ENCODE peak calls at places on chromosomes 11 and 22, in four cellular contexts. D is GM12878, B is HepG2, E is K562. U is an unnamed sample.

GRCh38 chr11:128235958-128236357 is 351.4 kb downstream of the ETS1 start:
- DNase-seq in B (no peak), D (no peak), E (no peak), U (no peak)

GRCh38 chr11:14499178-14499559 is 442 bp downstream of the COPB1 start:
- DNase-seq in D (no peak), E (peak), B (peak), U (no peak)

GRCh38 chr11:133070053-133070713 is 462.1 kb downstream of the OPCML start:
- DNase-seq in E (no peak), D (no peak), B (no peak), U (no peak)

GRCh38 chr11:12243511-12243910 is 133.1 kb downstream of the MICAL2 start:
- DNase-seq in E (no peak), D (no peak), B (no peak), U (no peak)

GRCh38 chr11:107042748-107043147 is 24.5 kb upstream of the GUCY1A2 start:
- DNase-seq in D (no peak), B (no peak), E (no peak), U (no peak)

GRCh38 chr11:77026743-77027142 is 7.5 kb upstream of the B3GNT6 start:
- DNase-seq in D (no peak), B (no peak), E (no peak), U (no peak)

GRCh38 chr22:42743501-42743991 is 22.9 kb upstream of the A4GALT start:
- DNase-seq in B (peak), E (no peak), D (no peak), U (no peak)

GRCh38 chr22:20197407-20198030 is 46.7 kb upstream of the CCDC188 start:
- DNase-seq in E (no peak), B (no peak), D (no peak), U (no peak)

GRCh38 chr11:61082931-61083531 is 19.3 kb upstream of the CD5 start:
- DNase-seq in E (no peak), B (no peak), D (no peak), U (no peak)

GRCh38 chr11:109750964-109751363 is 329.0 kb downstream of the C11orf87 start:
- DNase-seq in D (no peak), B (no peak), E (no peak), U (no peak)

GRCh38 chr11:63670077-63670737 is 969 bp downstream of the ATL3 start:
- DNase-seq in D (no peak), B (no peak), E (no peak), U (no peak)

GRCh38 chr22:38026130-38027111 is 30.8 kb upstream of the PICK1 start:
- DNase-seq in B (no peak), D (no peak), E (no peak), U (no peak)

GRCh38 chr22:19671316-19671715 is 43.0 kb upstream of the SEPTIN5 start:
- DNase-seq in B (no peak), E (no peak), D (no peak), U (no peak)

GRCh38 chr11:9803685-9804413 is 140.0 kb downstream of the SWAP70 start:
- DNase-seq in B (no peak), D (no peak), E (no peak), U (no peak)

GRCh38 chr11:77778549-77778948 is 42.0 kb downstream of the RSF1 start:
- DNase-seq in D (no peak), E (no peak), B (no peak), U (no peak)

GRCh38 chr22:34812631-34813030 is 253.3 kb upstream of the ISX start:
- DNase-seq in D (no peak), B (no peak), E (no peak), U (no peak)

GRCh38 chr11:63698976-63699733 is 17.9 kb downstream of the RTN3 start:
- DNase-seq in D (no peak), E (no peak), B (no peak), U (no peak)

GRCh38 chr22:23119492-23120414 is 22.0 kb downstream of the RSPH14 start:
- DNase-seq in E (no peak), B (no peak), D (no peak), U (no peak)

GRCh38 chr22:37343343-37343742 is 61.0 kb downstream of the CYTH4 start:
- DNase-seq in B (no peak), E (no peak), D (no peak), U (no peak)

GRCh38 chr11:128478305-128478704 is 109.1 kb downstream of the ETS1 start:
- DNase-seq in B (no peak), D (no peak), E (no peak), U (no peak)

GRCh38 chr22:28268845-28269244 is 349.8 kb upstream of the PITPNB start:
- DNase-seq in B (no peak), D (no peak), E (no peak), U (no peak)
- H3K9ac ChIP-seq in B (no peak), D (no peak), E (no peak), U (no peak)

GRCh38 chr22:31630331-31631329 is 31.4 kb downstream of the PISD start:
- DNase-seq in E (peak), D (no peak), B (peak), U (no peak)
- TF ChIP-seq ZNF274 in E (no peak), D (no peak), B (no peak), U (no peak)

DNA sequence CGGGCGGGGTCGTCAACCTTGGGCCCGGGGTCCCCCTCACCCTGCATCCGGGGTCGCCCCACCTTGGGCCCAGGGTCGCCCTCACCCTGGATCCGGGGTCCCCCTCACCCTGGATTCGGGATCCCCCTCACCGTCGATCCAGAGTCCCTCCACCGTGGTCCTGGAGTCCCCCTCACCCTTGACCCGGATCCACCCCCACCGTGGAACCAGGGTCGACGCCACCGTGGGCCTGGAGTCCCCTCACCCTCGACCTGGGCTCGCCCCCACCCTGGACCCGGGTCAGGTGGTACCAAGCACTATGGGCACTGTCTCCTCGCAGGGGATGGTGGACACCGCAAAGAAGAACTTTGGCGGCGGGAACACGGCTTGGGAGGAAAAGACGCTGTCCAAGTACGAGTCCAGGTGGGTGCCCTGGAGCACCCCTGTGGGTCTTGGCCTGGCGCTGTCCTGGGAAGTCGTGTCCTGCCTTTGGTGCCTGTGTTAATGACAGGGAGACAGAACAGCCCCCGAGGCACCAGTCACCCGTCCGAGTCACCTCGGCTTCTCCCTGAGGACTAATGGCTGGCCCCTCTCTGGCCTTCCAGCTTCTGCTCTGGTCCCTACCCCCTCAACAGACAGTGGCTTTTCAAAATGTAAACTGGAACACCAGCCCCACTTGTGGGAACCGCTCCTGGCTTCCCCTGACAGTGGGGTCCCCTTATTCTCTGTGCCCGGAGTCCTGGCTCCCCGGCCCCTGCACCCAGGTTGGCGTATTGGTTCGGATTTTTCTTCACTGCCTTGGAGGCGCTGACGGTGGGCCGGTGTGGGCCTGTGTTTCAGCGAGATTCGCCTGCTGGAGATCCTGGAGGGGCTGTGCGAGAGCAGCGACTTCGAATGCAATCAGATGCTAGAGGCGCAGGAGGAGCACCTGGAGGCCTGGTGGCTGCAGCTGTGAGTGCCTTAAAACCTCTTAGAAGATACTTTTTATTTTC is 762 bp downstream of the CRELD2 start:
- DNase-seq in E (no peak), B (no peak), D (no peak), U (no peak)
- TF ChIP-seq REST in E (no peak), B (no peak), D (no peak), U (no peak)

DNA sequence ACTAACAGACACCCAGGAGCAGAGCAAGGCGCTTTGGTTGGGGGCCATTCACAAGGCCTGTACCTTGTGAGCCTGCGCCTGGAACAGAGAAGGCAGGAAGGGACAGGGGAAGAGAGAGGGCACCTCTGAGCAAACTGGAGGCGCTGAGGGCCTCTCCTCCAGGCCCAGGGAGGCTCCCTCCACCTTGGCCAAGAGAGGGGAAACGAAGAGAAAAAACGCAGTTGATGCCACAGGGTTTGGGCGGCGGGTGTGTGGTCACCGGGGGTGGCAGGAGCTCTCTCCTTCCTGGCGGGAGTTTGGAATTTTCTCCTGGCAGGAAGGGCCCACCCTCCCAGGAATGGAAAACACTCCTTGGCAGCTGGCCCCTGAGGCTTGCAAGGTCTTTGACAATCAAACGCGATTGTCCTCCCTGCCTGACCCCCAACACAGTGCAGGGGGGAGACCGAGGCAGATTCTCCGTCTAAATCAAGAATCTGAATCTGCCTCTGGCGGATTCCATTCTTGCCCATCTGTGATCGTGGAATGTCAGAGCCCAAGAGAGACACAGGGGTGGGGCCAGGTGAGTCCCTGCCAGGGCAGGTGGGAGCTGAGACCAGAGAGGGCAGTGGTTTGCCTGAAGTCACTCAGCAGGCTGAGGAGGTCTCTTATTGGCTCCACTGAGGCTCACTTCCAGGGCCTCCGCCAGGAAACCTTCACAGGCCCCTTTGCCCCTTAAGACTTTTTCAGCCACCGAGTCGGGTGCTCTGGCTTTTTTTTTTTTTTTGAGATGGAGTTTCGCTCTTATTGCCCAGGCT is 21.0 kb downstream of the RPL3 start:
- DNase-seq in D (no peak), E (no peak), B (no peak), U (no peak)
- H3K9ac ChIP-seq in D (no peak), E (no peak), B (peak), U (peak)

GRCh38 chr11:134643115-134643514 is 231.1 kb upstream of the B3GAT1 start:
- DNase-seq in B (no peak), D (no peak), E (no peak), U (no peak)

GRCh38 chr11:134644489-134645456 is 232.7 kb upstream of the B3GAT1 start:
- DNase-seq in D (no peak), E (no peak), B (no peak), U (no peak)

GRCh38 chr11:134645576-134645975 is 233.5 kb upstream of the B3GAT1 start:
- DNase-seq in B (no peak), E (no peak), D (no peak), U (no peak)

GRCh38 chr11:134642206-134642605 is 230.2 kb upstream of the B3GAT1 start:
- DNase-seq in E (no peak), D (no peak), B (no peak), U (no peak)

DNA sequence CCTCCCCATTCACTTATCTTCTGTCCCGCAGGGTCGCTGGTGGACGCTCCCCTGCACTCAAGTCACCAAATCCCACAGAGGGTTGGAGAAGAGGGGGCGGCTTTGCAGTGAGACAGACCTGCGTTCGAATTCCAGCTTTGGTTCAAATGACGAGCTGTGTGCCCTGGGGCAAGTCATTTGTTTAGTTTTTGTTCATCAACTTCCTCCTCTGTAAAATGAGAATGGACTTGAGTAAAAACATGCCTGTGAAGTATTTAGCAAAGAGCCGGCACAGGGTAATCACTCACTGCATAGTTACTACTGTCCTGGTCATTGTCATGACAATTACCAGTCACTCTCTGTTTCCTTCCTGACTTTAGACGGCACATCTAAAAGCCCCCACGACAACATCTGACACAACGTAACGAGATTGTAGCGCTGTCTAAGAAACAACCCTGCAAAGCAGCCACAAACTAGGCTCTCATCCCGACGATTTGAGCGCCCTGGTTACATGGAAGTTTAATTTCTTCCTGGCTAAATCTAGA is 231.5 kb upstream of the B3GAT1 start:
- DNase-seq in E (no peak), B (no peak), D (no peak), U (no peak)
- TF ChIP-seq ZNF274 in E (no peak), B (no peak), D (no peak), U (no peak)

DNA sequence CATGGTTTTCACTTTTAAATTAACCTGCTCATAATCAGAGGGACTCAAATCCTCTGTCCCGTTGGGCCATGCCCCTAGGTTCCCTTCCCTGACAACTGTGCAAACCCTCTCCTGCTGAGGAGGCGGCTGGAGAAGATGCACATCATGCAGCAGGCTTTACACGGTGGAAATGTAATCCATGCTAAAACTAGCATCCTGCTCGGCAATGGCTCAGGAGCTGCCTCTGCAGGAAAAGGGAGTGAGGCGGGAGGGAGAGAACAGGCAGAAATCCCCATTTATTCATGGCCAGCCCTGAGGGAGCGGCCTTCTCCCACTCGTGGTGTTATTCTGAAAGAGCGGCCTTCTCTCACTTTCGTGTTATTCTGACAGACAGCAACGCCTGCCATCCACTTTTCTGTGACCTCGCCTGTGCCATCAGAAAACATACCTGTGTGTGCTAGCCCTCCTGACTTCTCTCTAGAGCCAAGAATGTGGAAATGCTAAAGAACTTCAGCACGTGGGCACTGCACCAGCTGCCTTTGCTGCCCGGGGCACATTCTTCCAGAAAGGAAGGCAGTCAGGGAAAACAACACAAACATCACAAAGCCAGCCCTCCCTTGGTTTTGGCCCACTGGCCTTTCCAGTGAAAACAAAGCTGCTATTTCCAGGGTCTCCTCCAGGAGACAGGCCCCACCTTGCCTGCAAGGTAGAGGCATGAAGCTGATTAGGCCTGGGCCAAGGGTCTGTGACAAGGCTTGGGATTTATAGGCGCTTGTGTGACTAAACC is 62.9 kb upstream of the BID start:
- DNase-seq in E (no peak), D (no peak), B (no peak), U (no peak)
- TF ChIP-seq REST in E (no peak), D (no peak), B (no peak), U (no peak)